ENCODE peak calls at places on chromosomes 6 and 20, in ten cellular contexts. O is effector memory CD4-positive, alpha-beta T cell; F is left ventricle myocardium inferior; I is body of pancreas; Q is CD4-positive, alpha-beta memory T cell; J is Peyer's patch; P is brain microvascular endothelial cell; W is GM23248; G is small intestine; Z is lung. T is an unnamed sample.

GRCh38 chr6:13431861-13432465 is 55.4 kb downstream of the GFOD1 start:
- DNase-seq in J (no peak), W (peak), F (no peak), Z (no peak), G (peak), P (peak), O (no peak), I (no peak), Q (no peak), T (no peak)

GRCh38 chr20:61345656-61346055 is 93.6 kb downstream of the CDH4 start:
- DNase-seq in J (no peak), W (no peak), O (no peak), F (no peak), P (no peak), I (no peak), Q (no peak), G (no peak), Z (no peak), T (no peak)

GRCh38 chr20:23294166-23294565 is 56.4 kb upstream of the NXT1 start:
- DNase-seq in F (no peak), Z (no peak), G (no peak), J (no peak), W (no peak), O (no peak), I (no peak), P (no peak), Q (no peak), T (no peak)

GRCh38 chr20:63224272-63225081 is 8.5 kb upstream of the YTHDF1 start:
- DNase-seq in F (peak), O (no peak), J (no peak), I (peak), W (peak), Q (no peak), P (peak), Z (no peak), G (no peak), T (peak)

GRCh38 chr6:169212897-169213813 is 40.5 kb downstream of the THBS2 start:
- DNase-seq in O (peak), I (peak), Z (peak), F (peak), Q (peak), G (peak), W (peak), J (peak), P (peak), T (peak)

GRCh38 chr6:134549854-134550253 is 231.9 kb upstream of the SGK1 start:
- DNase-seq in W (no peak), G (no peak), Q (no peak), O (no peak), Z (no peak), J (no peak), P (no peak), F (no peak), I (no peak), T (no peak)

GRCh38 chr6:91781946-91782345 is 1195.1 kb upstream of the MAP3K7 start:
- DNase-seq in I (no peak), G (peak), J (peak), Z (no peak), O (no peak), Q (no peak), W (no peak), F (peak), P (no peak), T (peak)

GRCh38 chr20:60589624-60590023 is 631.4 kb downstream of the CDH26 start:
- DNase-seq in I (no peak), O (no peak), Z (no peak), J (no peak), G (no peak), P (no peak), W (peak), Q (no peak), F (no peak), T (no peak)

GRCh38 chr20:43513298-43514061 is 6.0 kb downstream of the L3MBTL1 start:
- DNase-seq in W (no peak), O (no peak), Q (no peak), P (no peak), F (no peak), G (no peak), J (no peak), I (no peak), Z (no peak), T (no peak)

GRCh38 chr20:61974357-61974665 is 91.4 kb downstream of the TAF4 start:
- DNase-seq in Z (no peak), P (no peak), W (no peak), J (no peak), G (no peak), Q (no peak), I (no peak), F (no peak), O (no peak), T (no peak)

GRCh38 chr20:53949319-53949839 is 121.0 kb downstream of the BCAS1 start:
- DNase-seq in J (no peak), W (peak), Q (peak), P (peak), O (peak), I (peak), Z (no peak), G (peak), F (peak), T (peak)

GRCh38 chr6:170058878-170059485 is 231.9 kb downstream of the DLL1 start:
- DNase-seq in G (no peak), W (no peak), P (no peak), Z (no peak), Q (no peak), I (no peak), F (no peak), O (no peak), J (peak), T (no peak)

GRCh38 chr20:44835661-44836221 is 25.4 kb upstream of the RIMS4 start:
- DNase-seq in O (no peak), Q (no peak), F (no peak), W (no peak), I (no peak), P (no peak), G (no peak), Z (no peak), J (no peak), T (no peak)

GRCh38 chr6:131916847-131917246 is 34.3 kb downstream of the CCN2 start:
- DNase-seq in J (no peak), P (no peak), O (no peak), Q (no peak), G (no peak), Z (no peak), I (no peak), F (no peak), W (no peak), T (no peak)

GRCh38 chr6:37029249-37029959 is 23.9 kb downstream of the FGD2 start:
- DNase-seq in P (peak), O (peak), I (peak), W (peak), Q (peak), G (peak), Z (peak), F (peak), J (no peak), T (peak)

GRCh38 chr6:158854214-158855101 is 35.3 kb upstream of the EZR start:
- DNase-seq in G (no peak), P (peak), J (no peak), Z (no peak), O (no peak), Q (peak), I (no peak), W (peak), F (no peak), T (no peak)

GRCh38 chr6:85537055-85537494 is 56.6 kb downstream of the SNX14 start:
- DNase-seq in J (no peak), Z (no peak), I (no peak), P (no peak), W (peak), O (no peak), G (peak), F (no peak), Q (no peak), T (no peak)

GRCh38 chr6:139129284-139129683 is 5.6 kb upstream of the HECA start:
- DNase-seq in P (peak), G (no peak), W (no peak), Q (no peak), F (no peak), I (no peak), J (no peak), Z (no peak), O (no peak), T (no peak)

GRCh38 chr6:158219229-158219628 is 51.1 kb downstream of the GTF2H5 start:
- DNase-seq in Q (no peak), P (peak), F (no peak), Z (peak), I (peak), G (peak), W (peak), O (no peak), J (no peak), T (no peak)

GRCh38 chr6:170151235-170152110 is 139.4 kb downstream of the DLL1 start:
- DNase-seq in W (no peak), F (peak), Q (no peak), P (no peak), Z (no peak), G (no peak), O (no peak), J (no peak), I (no peak), T (peak)

GRCh38 chr6:104527311-104527710 is 332.4 kb downstream of the HACE1 start:
- DNase-seq in J (no peak), W (no peak), O (no peak), I (peak), Q (no peak), F (no peak), G (no peak), Z (no peak), P (no peak), T (no peak)

GRCh38 chr6:170091639-170092579 is 199.0 kb downstream of the DLL1 start:
- DNase-seq in Z (no peak), W (no peak), O (no peak), F (no peak), J (peak), P (no peak), I (no peak), G (no peak), Q (no peak), T (no peak)

GRCh38 chr6:89792881-89793280 is 26.7 kb downstream of the MDN1 start:
- DNase-seq in I (no peak), G (peak), F (no peak), O (no peak), J (no peak), P (peak), Z (no peak), Q (no peak), W (peak), T (no peak)

GRCh38 chr6:144405173-144405572 is 120.0 kb downstream of the UTRN start:
- DNase-seq in O (no peak), J (no peak), W (no peak), F (no peak), G (no peak), I (no peak), Q (no peak), Z (no peak), P (no peak), T (no peak)

GRCh38 chr20:37946946-37947345 is 44.0 kb downstream of the VSTM2L start:
- DNase-seq in J (no peak), W (no peak), Q (no peak), Z (no peak), F (no peak), G (no peak), O (no peak), I (no peak), P (no peak), T (no peak)

GRCh38 chr6:158008894-158009891 is 27.5 kb downstream of the SYNJ2 start:
- DNase-seq in O (no peak), Q (peak), P (no peak), J (no peak), F (peak), Z (no peak), W (peak), G (no peak), I (peak), T (peak)

GRCh38 chr6:81752084-81752968 is at the start of gene TENT5A:
- DNase-seq in Q (peak), G (peak), J (peak), F (peak), P (peak), Z (peak), W (peak), O (peak), I (peak), T (peak)

GRCh38 chr6:34392497-34393190 is at the start of gene NUDT3:
- DNase-seq in P (peak), Z (peak), F (peak), G (peak), W (peak), O (peak), I (peak), Q (peak), J (peak), T (peak)

GRCh38 chr6:34391711-34392496 is 565 bp downstream of the NUDT3 start:
- DNase-seq in G (peak), J (peak), Z (peak), P (peak), O (peak), F (peak), Q (no peak), W (peak), I (peak), T (peak)

GRCh38 chr6:34389034-34389433 is 3.4 kb downstream of the NUDT3 start:
- DNase-seq in J (no peak), F (no peak), W (no peak), Z (no peak), G (no peak), Q (no peak), P (no peak), I (no peak), O (no peak), T (no peak)

GRCh38 chr6:34391023-34391485 is 1.4 kb downstream of the NUDT3 start:
- DNase-seq in I (peak), G (peak), J (no peak), Z (peak), O (no peak), P (peak), W (peak), F (peak), Q (no peak), T (peak)

GRCh38 chr6:34390531-34391013 is 1.9 kb downstream of the NUDT3 start:
- DNase-seq in O (no peak), J (no peak), P (no peak), Z (no peak), F (no peak), W (peak), Q (no peak), G (no peak), I (no peak), T (no peak)
- H3K27ac ChIP-seq in O (no peak), J (peak), P (no peak), Z (no peak), F (peak), W (peak), Q (no peak), G (no peak), I (peak), T (no peak)

GRCh38 chr6:148616811-148617210 is 130.0 kb upstream of the UST start:
- DNase-seq in W (peak), G (no peak), F (no peak), Q (no peak), J (no peak), I (no peak), Z (no peak), O (no peak), P (no peak), T (no peak)

GRCh38 chr6:148612043-148612442 is 134.8 kb upstream of the UST start:
- DNase-seq in G (no peak), I (no peak), F (no peak), O (no peak), Q (no peak), P (no peak), Z (no peak), W (peak), J (no peak), T (no peak)

GRCh38 chr6:148608211-148608951 is 138.4 kb upstream of the UST start:
- DNase-seq in F (no peak), W (peak), Q (no peak), J (no peak), O (no peak), Z (no peak), P (no peak), G (no peak), I (no peak), T (no peak)

GRCh38 chr6:148611213-148611612 is 135.6 kb upstream of the UST start:
- DNase-seq in Z (peak), F (peak), Q (no peak), J (no peak), G (no peak), O (no peak), P (no peak), I (peak), W (peak), T (peak)
- H3K27ac ChIP-seq in Z (peak), F (peak), Q (no peak), J (peak), G (no peak), O (no peak), P (no peak), I (no peak), W (peak), T (no peak)

GRCh38 chr20:64261138-64261537 is 5.6 kb downstream of the PCMTD2 start:
- DNase-seq in J (no peak), P (peak), W (peak), O (no peak), G (no peak), Q (no peak), F (no peak), I (peak), Z (no peak), T (peak)

GRCh38 chr20:64257107-64257757 is 1.7 kb downstream of the PCMTD2 start:
- DNase-seq in P (no peak), J (no peak), W (no peak), I (no peak), O (no peak), Q (no peak), Z (no peak), G (no peak), F (no peak), T (no peak)

GRCh38 chr20:64258071-64258823 is 2.7 kb downstream of the PCMTD2 start:
- DNase-seq in Q (no peak), O (no peak), J (no peak), Z (no peak), P (no peak), W (no peak), G (no peak), F (no peak), I (no peak), T (no peak)

GRCh38 chr20:64256282-64256947 is 867 bp downstream of the PCMTD2 start:
- DNase-seq in J (no peak), P (no peak), I (no peak), O (no peak), W (peak), G (no peak), F (no peak), Q (no peak), Z (no peak), T (no peak)

DNA sequence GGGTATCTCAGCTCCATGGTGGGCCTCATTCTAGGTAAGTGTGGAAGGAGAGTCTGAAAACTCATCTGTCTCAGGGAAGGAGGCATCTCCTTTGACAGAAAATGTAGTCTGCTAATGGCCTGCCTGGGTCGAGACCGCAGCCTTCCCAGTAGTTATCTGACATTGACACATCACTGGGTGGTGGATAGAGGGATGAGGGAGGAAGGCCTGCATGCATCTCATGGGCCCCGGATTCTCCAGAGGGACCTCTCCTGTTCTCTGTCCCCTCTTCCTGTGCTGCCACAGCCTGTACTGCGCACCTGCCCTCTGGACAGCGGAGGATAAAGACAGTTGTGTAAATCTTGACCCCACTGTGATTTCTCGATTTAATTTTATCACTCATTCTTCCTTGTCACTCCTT is 4.7 kb downstream of the PCMTD2 start:
- DNase-seq in P (no peak), F (no peak), J (no peak), O (no peak), I (no peak), W (no peak), Z (no peak), G (no peak), Q (no peak), T (no peak)
- H3K27ac ChIP-seq in P (no peak), F (peak), J (no peak), O (no peak), I (no peak), W (no peak), Z (no peak), G (no peak), Q (no peak), T (no peak)

GRCh38 chr6:43699564-43700186 is 12.1 kb upstream of the MRPS18A start:
- DNase-seq in G (peak), Z (no peak), O (no peak), J (peak), W (peak), F (no peak), P (peak), Q (no peak), I (peak), T (no peak)
- H3K27ac ChIP-seq in G (peak), Z (no peak), O (no peak), J (peak), W (no peak), F (peak), P (no peak), Q (no peak), I (peak), T (no peak)

GRCh38 chr20:57398231-57398821 is 7.1 kb downstream of the RBM38 start:
- DNase-seq in J (peak), I (peak), G (peak), F (peak), P (no peak), Q (peak), Z (no peak), O (peak), W (no peak), T (no peak)
- H3K27ac ChIP-seq in J (peak), I (peak), G (peak), F (peak), P (no peak), Q (peak), Z (peak), O (peak), W (no peak), T (no peak)

T was measured in adrenal gland.